ENCODE peak calls at places on chromosomes 5 and 9, in eight cellular contexts. F is fibroblast of pulmonary artery; K is mesothelial cell of epicardium; V is lower lobe of right lung; Q is CD8-positive, alpha-beta T cell; X is endodermal cell; M is choroid plexus epithelial cell; C is pancreas. I is an unnamed sample.

GRCh38 chr9:95580812-95581761 is 64.3 kb upstream of the PTCH1 start:
- DNase-seq in F (no peak), K (no peak), V (no peak), Q (no peak), X (peak), M (no peak), C (no peak), I (no peak)

GRCh38 chr5:111953351-111954127 is 196.5 kb upstream of the NREP start:
- DNase-seq in F (peak), K (no peak), V (no peak), Q (no peak), X (no peak), M (peak), C (no peak), I (no peak)

GRCh38 chr5:58891072-58891970 is 308.4 kb downstream of the RAB3C start:
- DNase-seq in F (peak), K (no peak), V (peak), Q (peak), X (peak), M (peak), C (peak), I (peak)

GRCh38 chr5:42889311-42889933 is 77.7 kb upstream of the SELENOP start:
- DNase-seq in F (peak), K (peak), V (peak), Q (peak), X (peak), M (peak), C (peak), I (peak)

GRCh38 chr9:34555002-34555348 is 32.2 kb upstream of the ENHO start:
- DNase-seq in F (no peak), K (no peak), V (no peak), Q (no peak), X (peak), M (peak), C (no peak), I (no peak)

GRCh38 chr9:89527084-89527483 is 29.2 kb upstream of the SEMA4D start:
- DNase-seq in F (no peak), K (no peak), V (peak), Q (no peak), X (no peak), M (no peak), C (peak), I (no peak)

GRCh38 chr5:661891-662750 is 31.0 kb downstream of the TPPP start:
- DNase-seq in F (no peak), K (no peak), V (peak), Q (no peak), X (no peak), M (no peak), C (no peak), I (no peak)

GRCh38 chr5:1008451-1009358 is at the start of gene NKD2:
- DNase-seq in F (no peak), K (peak), V (peak), Q (peak), X (peak), M (no peak), C (peak), I (peak)

GRCh38 chr9:97923529-97924108 is 1.3 kb upstream of the TRMO start:
- DNase-seq in F (peak), K (peak), V (peak), Q (peak), X (peak), M (peak), C (peak), I (peak)

GRCh38 chr9:4579011-4579410 is 83.1 kb upstream of the PLPP6 start:
- DNase-seq in F (no peak), K (no peak), V (no peak), Q (no peak), X (no peak), M (no peak), C (no peak), I (no peak)

GRCh38 chr5:525164-525761 is 1.0 kb upstream of the SLC9A3 start:
- DNase-seq in F (no peak), K (no peak), V (peak), Q (no peak), X (no peak), M (no peak), C (no peak), I (no peak)

GRCh38 chr5:179166886-179167841 is 107.0 kb downstream of the ZNF354C start:
- DNase-seq in F (peak), K (peak), V (peak), Q (peak), X (peak), M (peak), C (no peak), I (peak)

GRCh38 chr9:72691671-72692070 is 170.3 kb downstream of the TMC1 start:
- DNase-seq in F (no peak), K (no peak), V (no peak), Q (no peak), X (no peak), M (no peak), C (no peak), I (no peak)

GRCh38 chr9:111957856-111958631 is 61.4 kb downstream of the UGCG start:
- DNase-seq in F (peak), K (no peak), V (no peak), Q (peak), X (no peak), M (peak), C (no peak), I (no peak)

GRCh38 chr5:57594436-57594835 is 111.8 kb upstream of the ACTBL2 start:
- DNase-seq in F (no peak), K (no peak), V (no peak), Q (no peak), X (no peak), M (no peak), C (no peak), I (no peak)

GRCh38 chr9:133170716-133171115 is 7.0 kb upstream of the GBGT1 start:
- DNase-seq in F (no peak), K (no peak), V (no peak), Q (no peak), X (no peak), M (no peak), C (no peak), I (no peak)

GRCh38 chr5:68443091-68443490 is 227.5 kb downstream of the PIK3R1 start:
- DNase-seq in F (no peak), K (no peak), V (no peak), Q (no peak), X (no peak), M (no peak), C (no peak), I (no peak)

GRCh38 chr5:23461576-23461975 is 45.8 kb upstream of the PRDM9 start:
- DNase-seq in F (no peak), K (no peak), V (no peak), Q (no peak), X (no peak), M (no peak), C (no peak), I (no peak)

GRCh38 chr5:23468658-23469057 is 38.8 kb upstream of the PRDM9 start:
- DNase-seq in F (no peak), K (no peak), V (no peak), Q (no peak), X (no peak), M (no peak), C (no peak), I (no peak)

GRCh38 chr5:23466401-23466886 is 41.0 kb upstream of the PRDM9 start:
- DNase-seq in F (peak), K (no peak), V (no peak), Q (no peak), X (no peak), M (peak), C (no peak), I (no peak)
- TF ChIP-seq CTCF in F (no peak), K (no peak), V (no peak), Q (no peak), X (no peak), M (no peak), C (no peak), I (no peak)

GRCh38 chr5:177507165-177507564 is 2.5 kb downstream of the DOK3 start:
- DNase-seq in F (peak), K (no peak), V (no peak), Q (no peak), X (no peak), M (peak), C (no peak), I (no peak)
- TF ChIP-seq CTCF in F (peak), K (peak), V (no peak), Q (no peak), X (peak), M (peak), C (no peak), I (peak)

GRCh38 chr5:6340100-6340499 is 38.2 kb downstream of the MED10 start:
- DNase-seq in F (no peak), K (no peak), V (no peak), Q (no peak), X (no peak), M (no peak), C (no peak), I (no peak)
- TF ChIP-seq CTCF in F (no peak), K (no peak), V (no peak), Q (no peak), X (no peak), M (no peak), C (no peak), I (no peak)

GRCh38 chr9:123659358-123659757 is 270.6 kb downstream of the DENND1A start:
- DNase-seq in F (no peak), K (no peak), V (no peak), Q (no peak), X (no peak), M (no peak), C (no peak), I (no peak)

GRCh38 chr9:123660691-123661090 is 269.2 kb downstream of the DENND1A start:
- DNase-seq in F (no peak), K (no peak), V (no peak), Q (no peak), X (no peak), M (no peak), C (no peak), I (no peak)

GRCh38 chr9:123657099-123657498 is 272.8 kb downstream of the DENND1A start:
- DNase-seq in F (no peak), K (no peak), V (no peak), Q (no peak), X (peak), M (no peak), C (no peak), I (no peak)

GRCh38 chr9:123657921-123658320 is 272.0 kb downstream of the DENND1A start:
- DNase-seq in F (no peak), K (no peak), V (no peak), Q (no peak), X (no peak), M (no peak), C (no peak), I (no peak)

DNA sequence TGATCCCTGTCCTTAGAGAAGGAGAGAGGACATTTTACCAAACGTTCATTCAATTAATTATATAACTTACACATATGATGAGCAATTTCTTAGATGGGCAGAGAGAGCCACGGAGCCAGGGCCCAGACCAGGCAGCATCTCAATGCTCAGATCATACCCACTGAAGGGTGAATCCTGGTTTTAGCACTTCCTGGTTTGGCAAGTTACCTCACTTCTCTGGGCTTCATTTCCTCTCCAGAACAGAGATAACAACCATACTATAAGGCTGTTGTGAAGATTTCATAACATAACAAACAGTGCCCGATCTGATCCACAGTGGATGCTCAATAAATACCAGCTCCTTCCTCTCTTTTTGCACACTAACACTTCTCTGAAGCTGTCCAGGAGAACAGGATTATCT is 271.1 kb downstream of the DENND1A start:
- DNase-seq in F (peak), K (no peak), V (no peak), Q (no peak), X (no peak), M (no peak), C (no peak), I (no peak)
- TF ChIP-seq CTCF in F (no peak), K (no peak), V (no peak), Q (no peak), X (no peak), M (no peak), C (no peak), I (no peak)

GRCh38 chr5:15487228-15487627 is 12.8 kb upstream of the FBXL7 start:
- DNase-seq in F (no peak), K (no peak), V (no peak), Q (no peak), X (no peak), M (no peak), C (no peak), I (no peak)
- TF ChIP-seq CTCF in F (no peak), K (no peak), V (no peak), Q (no peak), X (no peak), M (no peak), C (no peak), I (no peak)

GRCh38 chr5:126117044-126117443 is 306.2 kb upstream of the GRAMD2B start:
- DNase-seq in F (no peak), K (no peak), V (no peak), Q (no peak), X (no peak), M (no peak), C (no peak), I (no peak)

GRCh38 chr5:126120939-126121338 is 302.3 kb upstream of the GRAMD2B start:
- DNase-seq in F (no peak), K (no peak), V (no peak), Q (no peak), X (no peak), M (no peak), C (no peak), I (no peak)

GRCh38 chr5:126119894-126120442 is 303.2 kb upstream of the GRAMD2B start:
- DNase-seq in F (peak), K (no peak), V (no peak), Q (no peak), X (no peak), M (peak), C (no peak), I (no peak)

DNA sequence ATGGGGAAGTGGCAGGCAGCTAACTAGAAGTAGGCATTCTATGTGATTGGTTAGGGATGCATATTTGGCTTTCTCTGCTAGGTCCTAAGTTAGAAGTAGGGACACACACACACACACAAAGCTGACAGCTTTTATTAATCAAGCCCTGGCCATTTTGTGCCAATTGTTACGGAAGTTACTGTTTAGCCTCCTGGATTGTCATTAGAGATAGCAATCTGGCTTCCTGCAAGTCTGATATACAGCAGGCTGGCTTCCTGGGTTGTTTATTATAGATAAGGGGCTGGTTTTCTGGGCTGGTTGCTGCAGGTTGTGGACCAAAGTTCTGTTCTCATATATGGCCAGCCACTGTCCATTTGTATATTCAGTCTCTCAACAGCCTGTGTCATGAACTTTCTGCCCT is 308.0 kb upstream of the GRAMD2B start:
- DNase-seq in F (no peak), K (no peak), V (no peak), Q (no peak), X (no peak), M (no peak), C (no peak), I (no peak)
- TF ChIP-seq CTCF in F (no peak), K (no peak), V (no peak), Q (no peak), X (no peak), M (no peak), C (no peak), I (no peak)

GRCh38 chr5:93607367-93608258 is 24.6 kb downstream of the NR2F1 start:
- DNase-seq in F (peak), K (no peak), V (no peak), Q (no peak), X (peak), M (peak), C (no peak), I (no peak)
- TF ChIP-seq CTCF in F (peak), K (no peak), V (peak), Q (peak), X (peak), M (peak), C (no peak), I (no peak)